ENCODE peak calls at places on chromosomes 3 and 15, in four cellular contexts. W is thoracic aorta, U is psoas muscle, B is choroid plexus epithelial cell. Y is an unnamed sample.
A peak's percentile ranks its signal among the peaks of the same experiment; 100 is the strongest.

GRCh38 chr3:157026091-157026490 is 133.9 kb downstream of the CCNL1 start:
- DNase-seq in W (no peak), B (no peak), U (no peak), Y (no peak)

GRCh38 chr3:13108861-13109260 is 35.6 kb upstream of the IQSEC1 start:
- DNase-seq in W (no peak), U (no peak), B (no peak), Y (no peak)

GRCh38 chr3:109910772-109911171 is 573.4 kb upstream of the DPPA4 start:
- DNase-seq in W (no peak), U (no peak), B (no peak), Y (no peak)

GRCh38 chr15:40439461-40440299 is 1.1 kb upstream of the BAHD1 start:
- DNase-seq in W (no peak), B (peak; percentile 34), U (peak; percentile 42), Y (peak; percentile 29)

GRCh38 chr15:44064706-44065105 is 130.4 kb downstream of the FRMD5 start:
- DNase-seq in U (no peak), B (no peak), W (no peak), Y (no peak)

GRCh38 chr3:36944641-36945270 is at the start of gene TRANK1:
- DNase-seq in U (peak; percentile 67), B (peak; percentile 63), W (peak; percentile 26), Y (no peak)

GRCh38 chr3:126295407-126295939 is 61.7 kb downstream of the KLF15 start:
- DNase-seq in W (no peak), U (no peak), B (no peak), Y (no peak)

GRCh38 chr3:51929420-51930003 is 12.2 kb downstream of the RRP9 start:
- DNase-seq in U (no peak), B (peak; percentile 14), W (no peak), Y (no peak)

GRCh38 chr3:157594413-157594812 is 91.2 kb upstream of the VEPH1 start:
- DNase-seq in U (no peak), B (peak; percentile 23), W (no peak), Y (no peak)

GRCh38 chr3:18772699-18773305 is 347.7 kb upstream of the SATB1 start:
- DNase-seq in W (no peak), U (no peak), B (no peak), Y (no peak)

GRCh38 chr3:10983219-10983916 is 9.2 kb upstream of the SLC6A1 start:
- DNase-seq in U (no peak), B (peak; percentile 65), W (no peak), Y (peak; percentile 35)

GRCh38 chr15:89656116-89656815 is 999 bp upstream of the KIF7 start:
- DNase-seq in W (no peak), U (no peak), B (no peak), Y (no peak)

GRCh38 chr3:58092516-58092915 is 84.3 kb downstream of the FLNB start:
- DNase-seq in W (no peak), B (peak; percentile 57), U (no peak), Y (no peak)

GRCh38 chr15:80473574-80474223 is 69.5 kb downstream of the ARNT2 start:
- DNase-seq in U (no peak), B (no peak), W (no peak), Y (no peak)

GRCh38 chr15:41827290-41827879 is 507 bp upstream of the JMJD7 start:
- DNase-seq in B (no peak), W (no peak), U (no peak), Y (no peak)

GRCh38 chr15:51004103-51004536 is 90.6 kb downstream of the TNFAIP8L3 start:
- DNase-seq in B (peak; percentile 82), U (no peak), W (no peak), Y (peak; percentile 14)

GRCh38 chr15:82768414-82769081 is 37.3 kb downstream of the FSD2 start:
- DNase-seq in U (peak; percentile 41), W (no peak), B (peak; percentile 16), Y (peak; percentile 20)

GRCh38 chr3:122299872-122300460 is 25.1 kb upstream of the CSTA start:
- DNase-seq in B (peak; percentile 54), U (no peak), W (no peak), Y (peak; percentile 47)

GRCh38 chr15:29939404-29939803 is 117.1 kb upstream of the TJP1 start:
- DNase-seq in U (no peak), W (no peak), B (peak; percentile 36), Y (no peak)

GRCh38 chr3:134359121-134360010 is 14.9 kb downstream of the AMOTL2 start:
- DNase-seq in W (no peak), B (no peak), U (no peak), Y (no peak)

GRCh38 chr3:140723576-140723975 is 45.7 kb downstream of the TRIM42 start:
- DNase-seq in U (no peak), B (no peak), W (no peak), Y (no peak)

GRCh38 chr3:150611666-150612065 is 8.5 kb downstream of the SELENOT start:
- DNase-seq in B (no peak), W (no peak), U (no peak), Y (no peak)

GRCh38 chr3:139848660-139849059 is 86.3 kb upstream of the CLSTN2 start:
- DNase-seq in U (no peak), B (no peak), W (no peak), Y (no peak)

GRCh38 chr3:43759297-43759782 is 68.6 kb downstream of the ABHD5 start:
- DNase-seq in B (peak; percentile 76), U (peak; percentile 33), W (no peak), Y (peak; percentile 72)

GRCh38 chr3:134694445-134694844 is 43.6 kb upstream of the KY start:
- DNase-seq in B (no peak), U (no peak), W (no peak), Y (no peak)

GRCh38 chr15:84113919-84114318 is 121.7 kb upstream of the GOLGA6L4 start:
- DNase-seq in W (no peak), B (peak; percentile 41), U (no peak), Y (peak; percentile 13)

GRCh38 chr3:13132281-13132680 is 59.1 kb upstream of the IQSEC1 start:
- DNase-seq in W (no peak), U (no peak), B (no peak), Y (no peak)

GRCh38 chr15:89669941-89670340 is 9.2 kb downstream of the PLIN1 start:
- DNase-seq in B (no peak), U (no peak), W (no peak), Y (no peak)

GRCh38 chr3:152841131-152841530 is 6.2 kb downstream of the P2RY1 start:
- DNase-seq in U (no peak), B (peak; percentile 24), W (no peak), Y (no peak)

DNA sequence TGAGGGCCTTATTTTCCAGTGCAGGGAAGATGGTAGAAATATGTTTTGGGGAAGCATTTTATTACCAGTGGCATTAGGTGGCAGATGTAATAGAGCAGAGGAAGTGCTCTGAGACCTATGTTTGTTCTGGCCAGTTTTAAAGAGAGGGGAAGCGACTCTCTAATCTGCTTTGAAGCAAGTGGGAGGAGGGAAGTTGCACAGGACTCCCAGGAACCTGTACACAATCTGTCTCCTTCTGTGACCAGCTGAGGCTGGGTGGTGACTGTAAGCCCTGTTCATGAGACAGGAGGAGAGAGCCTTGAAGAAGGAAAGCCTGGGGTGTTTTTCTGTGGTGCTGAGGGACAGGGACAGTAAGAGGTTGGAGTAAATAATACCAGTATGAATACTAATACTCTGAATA is 60.5 kb downstream of the LPP start:
- DNase-seq in B (no peak), U (no peak), W (no peak), Y (no peak)
- H3K4me3 ChIP-seq in B (no peak overlapping the region), U (no peak overlapping the region), W (peak overlapping the region; percentile 71), Y (no peak overlapping the region)

GRCh38 chr3:197519801-197520211 is 36.0 kb downstream of the BDH1 start:
- DNase-seq in B (no peak), U (no peak), W (no peak), Y (no peak)
- TF ChIP-seq CTCF in B (no peak), U (no peak), W (no peak), Y (peak; percentile 19)

GRCh38 chr3:35760147-35760546 is 120.8 kb downstream of the ARPP21 start:
- DNase-seq in B (no peak), W (no peak), U (no peak), Y (no peak)
- H3K4me3 ChIP-seq in B (no peak overlapping the region), W (no peak overlapping the region), U (no peak overlapping the region), Y (no peak overlapping the region)

GRCh38 chr15:85456798-85457197 is 76.4 kb downstream of the AKAP13 start:
- DNase-seq in W (no peak), U (no peak), B (no peak), Y (no peak)
- TF ChIP-seq CTCF in W (no peak), U (no peak), B (no peak), Y (no peak)

GRCh38 chr3:47366833-47367232 is 14.0 kb upstream of the PTPN23 start:
- DNase-seq in U (no peak), B (no peak), W (no peak), Y (no peak)

GRCh38 chr3:47374587-47374986 is 6.2 kb upstream of the PTPN23 start:
- DNase-seq in B (no peak), U (no peak), W (no peak), Y (no peak)

GRCh38 chr3:47367631-47368030 is 13.2 kb upstream of the PTPN23 start:
- DNase-seq in U (no peak), B (no peak), W (no peak), Y (no peak)

GRCh38 chr3:47376393-47376792 is 4.4 kb upstream of the PTPN23 start:
- DNase-seq in W (no peak), B (no peak), U (no peak), Y (no peak)

GRCh38 chr3:47370887-47371697 is 9.7 kb upstream of the PTPN23 start:
- DNase-seq in U (no peak), B (peak; percentile 23), W (no peak), Y (no peak)
- H3K4me3 ChIP-seq in U (no peak overlapping the region), B (no peak overlapping the region), W (no peak overlapping the region), Y (no peak overlapping the region)

GRCh38 chr3:155193868-155194267 is 99.6 kb downstream of the STRIT1 start:
- DNase-seq in U (no peak), W (no peak), B (no peak), Y (no peak)

GRCh38 chr3:155195558-155195957 is 97.9 kb downstream of the STRIT1 start:
- DNase-seq in B (no peak), W (no peak), U (no peak), Y (no peak)

GRCh38 chr3:155194973-155195372 is 98.5 kb downstream of the STRIT1 start:
- DNase-seq in B (no peak), U (no peak), W (no peak), Y (no peak)

GRCh38 chr3:155190686-155191085 is 102.8 kb downstream of the STRIT1 start:
- DNase-seq in W (no peak), B (no peak), U (no peak), Y (no peak)

GRCh38 chr3:155192957-155193746 is 100.3 kb downstream of the STRIT1 start:
- DNase-seq in W (no peak), U (no peak), B (no peak), Y (no peak)
- TF ChIP-seq CTCF in W (no peak), U (no peak), B (no peak), Y (no peak)

GRCh38 chr15:77631790-77632551 is 741 bp downstream of the LINGO1 start:
- DNase-seq in U (no peak), B (no peak), W (no peak), Y (no peak)
- H3K4me3 ChIP-seq in U (peak overlapping the region; percentile 58), B (no peak overlapping the region), W (peak overlapping the region; percentile 64), Y (no peak overlapping the region)